ENCODE peak calls at places on chromosomes 4 and X, in ten cellular contexts. R, K, Q, C, F, U, W, V, D and E are unnamed samples.
A peak's percentile ranks its signal among the peaks of the same experiment; 100 is the strongest.

GRCh38 chr4:17316566-17316965 is 195.3 kb downstream of the QDPR start:
- DNase-seq in R (no peak), K (no peak), Q (peak; percentile 54), C (no peak), F (no peak), U (no peak), W (no peak), V (no peak), D (no peak), E (no peak)

GRCh38 chr4:2007804-2008670 is 737 bp downstream of the NELFA start:
- DNase-seq in R (peak; percentile 71), K (no peak), Q (peak; percentile 9), C (peak; percentile 65), F (no peak), U (no peak), W (peak; percentile 71), V (peak; percentile 78), D (peak; percentile 24), E (peak; percentile 21)

GRCh38 chr4:54998991-54999390 is 126.4 kb downstream of the KDR start:
- DNase-seq in R (no peak), K (no peak), Q (peak; percentile 12), C (no peak), F (no peak), U (no peak), W (no peak), V (no peak), D (no peak), E (peak; percentile 59)

GRCh38 chr4:16122784-16123183 is 39.0 kb upstream of the PROM1 start:
- DNase-seq in R (no peak), K (no peak), Q (no peak), C (no peak), F (no peak), U (no peak), W (no peak), V (no peak), D (no peak), E (no peak)

GRCh38 chr4:77800483-77801259 is 18.5 kb downstream of the CNOT6L start:
- DNase-seq in R (no peak), K (no peak), Q (peak; percentile 68), C (no peak), F (no peak), U (no peak), W (no peak), V (no peak), D (no peak), E (peak; percentile 54)

GRCh38 chr4:3766791-3767561 is 791 bp downstream of the ADRA2C start:
- DNase-seq in R (no peak), K (no peak), Q (peak; percentile 7), C (no peak), F (peak; percentile 82), U (no peak), W (no peak), V (peak; percentile 75), D (peak; percentile 4), E (peak; percentile 24)

GRCh38 chr4:168666531-168666930 is 169.7 kb downstream of the PALLD start:
- DNase-seq in R (no peak), K (no peak), Q (peak; percentile 89), C (no peak), F (no peak), U (no peak), W (no peak), V (no peak), D (no peak), E (peak; percentile 50)

GRCh38 chrX:6021316-6022091 is 207.2 kb downstream of the NLGN4X start:
- DNase-seq in R (no peak), K (peak; percentile 35), Q (peak; percentile 27), C (no peak), F (no peak), U (no peak), W (no peak), V (peak; percentile 29), D (peak; percentile 50), E (peak; percentile 21)

GRCh38 chr4:151485541-151486131 is 76.7 kb downstream of the FHIP1A start:
- DNase-seq in R (no peak), K (no peak), Q (peak; percentile 53), C (no peak), F (no peak), U (no peak), W (no peak), V (no peak), D (no peak), E (no peak)

GRCh38 chr4:151486166-151486565 is 77.2 kb downstream of the FHIP1A start:
- DNase-seq in R (no peak), K (no peak), Q (peak; percentile 88), C (no peak), F (no peak), U (no peak), W (no peak), V (no peak), D (no peak), E (peak; percentile 8)

GRCh38 chr4:151488968-151489367 is 80.0 kb downstream of the FHIP1A start:
- DNase-seq in R (no peak), K (no peak), Q (no peak), C (no peak), F (no peak), U (no peak), W (no peak), V (no peak), D (no peak), E (no peak)

GRCh38 chr4:151484396-151485102 is 75.6 kb downstream of the FHIP1A start:
- DNase-seq in R (no peak), K (no peak), Q (peak; percentile 93), C (no peak), F (no peak), U (peak; percentile 39), W (no peak), V (no peak), D (no peak), E (peak; percentile 81)

GRCh38 chr4:151489462-151490203 is 80.7 kb downstream of the FHIP1A start:
- DNase-seq in R (no peak), K (no peak), Q (no peak), C (peak; percentile 64), F (no peak), U (no peak), W (no peak), V (no peak), D (no peak), E (no peak)
- H3K4me3 ChIP-seq in R (no peak overlapping the region), K (no peak overlapping the region), Q (no peak overlapping the region), C (no peak overlapping the region), F (no peak overlapping the region), U (no peak overlapping the region), W (no peak overlapping the region), V (no peak overlapping the region), D (no peak overlapping the region), E (no peak overlapping the region)

GRCh38 chr4:144340931-144341330 is 200.4 kb upstream of the GYPA start:
- DNase-seq in R (no peak), K (no peak), Q (no peak), C (no peak), F (no peak), U (no peak), W (no peak), V (no peak), D (no peak), E (no peak)

GRCh38 chr4:144343143-144343755 is 202.7 kb upstream of the GYPA start:
- DNase-seq in R (no peak), K (no peak), Q (peak; percentile 45), C (no peak), F (no peak), U (peak; percentile 56), W (no peak), V (no peak), D (no peak), E (peak; percentile 76)

GRCh38 chr4:144336633-144337032 is 196.1 kb upstream of the GYPA start:
- DNase-seq in R (no peak), K (no peak), Q (no peak), C (no peak), F (no peak), U (no peak), W (no peak), V (no peak), D (no peak), E (no peak)

GRCh38 chr4:144338148-144338547 is 197.6 kb upstream of the GYPA start:
- DNase-seq in R (no peak), K (peak; percentile 17), Q (no peak), C (no peak), F (no peak), U (no peak), W (no peak), V (no peak), D (no peak), E (no peak)

GRCh38 chr4:144338834-144339233 is 198.3 kb upstream of the GYPA start:
- DNase-seq in R (no peak), K (no peak), Q (no peak), C (no peak), F (no peak), U (no peak), W (no peak), V (no peak), D (no peak), E (no peak)
- TF ChIP-seq CTCF in R (no peak), K (no peak), Q (no peak), C (no peak), F (no peak), U (no peak), W (no peak), V (no peak), D (no peak), E (no peak)

GRCh38 chr4:102687982-102688433 is 72.8 kb downstream of the MANBA start:
- DNase-seq in R (no peak), K (no peak), Q (no peak), C (no peak), F (no peak), U (no peak), W (no peak), V (no peak), D (no peak), E (peak; percentile 10)

GRCh38 chr4:102684605-102685052 is 76.1 kb downstream of the MANBA start:
- DNase-seq in R (no peak), K (no peak), Q (peak; percentile 38), C (no peak), F (no peak), U (peak; percentile 29), W (no peak), V (no peak), D (no peak), E (peak; percentile 79)

GRCh38 chr4:102685768-102686167 is 75.0 kb downstream of the MANBA start:
- DNase-seq in R (no peak), K (no peak), Q (no peak), C (no peak), F (no peak), U (no peak), W (no peak), V (no peak), D (no peak), E (no peak)

GRCh38 chr4:102683846-102684581 is 76.8 kb downstream of the MANBA start:
- DNase-seq in R (no peak), K (no peak), Q (no peak), C (no peak), F (no peak), U (no peak), W (no peak), V (no peak), D (no peak), E (no peak)

DNA sequence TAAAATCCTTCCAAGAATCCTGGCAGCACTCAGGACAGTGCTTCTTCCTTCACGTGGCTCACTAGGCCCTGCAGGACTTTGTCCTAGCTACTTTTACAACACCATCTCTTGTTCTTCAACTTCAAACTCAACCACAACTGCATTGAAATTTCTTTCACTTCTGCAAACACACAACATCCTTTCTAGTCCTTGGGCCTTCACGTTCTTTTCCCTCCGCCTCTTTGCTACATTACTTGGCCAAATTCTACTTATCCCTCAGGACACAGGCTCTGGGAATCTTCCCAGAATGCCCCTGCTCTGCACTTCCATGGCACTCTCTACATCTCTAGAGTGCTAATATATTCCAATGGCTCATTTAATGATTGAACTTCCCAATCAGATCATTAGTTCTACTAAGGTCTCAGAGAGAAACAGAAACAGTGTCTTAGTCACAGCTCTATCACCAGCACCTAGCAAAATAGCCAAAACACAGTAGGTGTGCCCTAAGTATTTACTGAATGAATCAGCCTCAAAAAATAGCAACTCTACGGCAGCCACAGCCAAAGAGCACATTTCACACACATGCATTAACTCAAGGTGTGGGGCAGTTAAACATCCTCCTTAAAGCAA is 73.3 kb downstream of the MANBA start:
- DNase-seq in R (no peak), K (no peak), Q (peak; percentile 75), C (no peak), F (no peak), U (no peak), W (no peak), V (no peak), D (no peak), E (peak; percentile 36)
- H3K4me3 ChIP-seq in R (no peak overlapping the region), K (no peak overlapping the region), Q (no peak overlapping the region), C (no peak overlapping the region), F (no peak overlapping the region), U (no peak overlapping the region), W (no peak overlapping the region), V (no peak overlapping the region), D (no peak overlapping the region), E (no peak overlapping the region)

DNA sequence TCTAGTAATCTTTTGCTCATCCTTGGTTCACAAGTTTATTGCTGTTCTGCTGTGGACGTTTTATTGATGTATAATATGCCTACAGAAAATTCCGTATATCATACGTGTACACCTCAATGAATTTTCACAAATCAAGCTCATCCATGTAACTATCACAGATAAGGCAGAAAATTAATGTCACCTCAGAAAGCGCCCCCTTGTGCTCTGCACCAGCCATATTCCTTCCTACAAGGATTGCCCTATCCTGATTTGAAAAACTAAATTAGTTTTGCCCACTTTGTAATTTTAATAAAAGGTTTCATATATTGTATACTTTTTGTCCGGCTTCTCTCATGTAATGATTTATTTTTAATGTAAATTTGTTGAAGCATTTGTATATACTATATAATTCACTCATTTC is 390.8 kb downstream of the ADGRL3 start:
- DNase-seq in R (no peak), K (no peak), Q (no peak), C (no peak), F (no peak), U (no peak), W (no peak), V (no peak), D (peak; percentile 27), E (no peak)
- TF ChIP-seq CTCF in R (no peak), K (peak; percentile 26), Q (peak; percentile 13), C (no peak), F (no peak), U (no peak), W (no peak), V (peak; percentile 46), D (no peak), E (no peak)